ENCODE peak calls at places on chromosome 15, in six cellular contexts. One of them, this sample, is unnamed.

GRCh38 chr15:90221251-90221900 is 12.4 kb downstream of the CIB1 start:
- DNase-seq in NCI-H1092: no peak
- DNase-seq in HT-29: peak; percentile 86
- DNase-seq in thoracic aorta: peak; percentile 50
- DNase-seq in left lung: no peak
- DNase-seq in activated CD4-positive, alpha-beta T cell treated with anti-CD3 and anti-CD28 coated beads, Interleukin-2, amount 50 U/mL, for 4 hours: no peak
- DNase-seq in this sample: no peak

GRCh38 chr15:101152914-101153313 is 98.9 kb downstream of the CHSY1 start:
- DNase-seq in NCI-H1092: no peak
- DNase-seq in HT-29: peak; percentile 33
- DNase-seq in thoracic aorta: no peak
- DNase-seq in left lung: no peak
- DNase-seq in activated CD4-positive, alpha-beta T cell treated with anti-CD3 and anti-CD28 coated beads, Interleukin-2, amount 50 U/mL, for 4 hours: no peak
- DNase-seq in this sample: no peak

GRCh38 chr15:72285927-72286516 is 13.7 kb upstream of the PARP6 start:
- DNase-seq in NCI-H1092: no peak
- DNase-seq in HT-29: peak; percentile 75
- DNase-seq in thoracic aorta: no peak
- DNase-seq in left lung: peak; percentile 85
- DNase-seq in activated CD4-positive, alpha-beta T cell treated with anti-CD3 and anti-CD28 coated beads, Interleukin-2, amount 50 U/mL, for 4 hours: peak; percentile 43
- DNase-seq in this sample: peak; percentile 18

GRCh38 chr15:98035577-98036010 is 75.1 kb downstream of the ARRDC4 start:
- DNase-seq in NCI-H1092: no peak
- DNase-seq in HT-29: no peak
- DNase-seq in thoracic aorta: no peak
- DNase-seq in left lung: no peak
- DNase-seq in activated CD4-positive, alpha-beta T cell treated with anti-CD3 and anti-CD28 coated beads, Interleukin-2, amount 50 U/mL, for 4 hours: no peak
- DNase-seq in this sample: no peak

GRCh38 chr15:101723161-101723873 is 956 bp downstream of the TARS3 start:
- DNase-seq in NCI-H1092: no peak
- DNase-seq in HT-29: no peak
- DNase-seq in thoracic aorta: no peak
- DNase-seq in left lung: no peak
- DNase-seq in activated CD4-positive, alpha-beta T cell treated with anti-CD3 and anti-CD28 coated beads, Interleukin-2, amount 50 U/mL, for 4 hours: peak; percentile 15
- DNase-seq in this sample: peak; percentile 3

GRCh38 chr15:26767169-26767670 is 5.6 kb downstream of the GABRB3 start:
- DNase-seq in NCI-H1092: no peak
- DNase-seq in HT-29: no peak
- DNase-seq in thoracic aorta: no peak
- DNase-seq in left lung: no peak
- DNase-seq in activated CD4-positive, alpha-beta T cell treated with anti-CD3 and anti-CD28 coated beads, Interleukin-2, amount 50 U/mL, for 4 hours: no peak
- DNase-seq in this sample: no peak

GRCh38 chr15:69562097-69562496 is 109.5 kb downstream of the RPLP1 start:
- DNase-seq in NCI-H1092: no peak
- DNase-seq in HT-29: no peak
- DNase-seq in thoracic aorta: no peak
- DNase-seq in left lung: no peak
- DNase-seq in activated CD4-positive, alpha-beta T cell treated with anti-CD3 and anti-CD28 coated beads, Interleukin-2, amount 50 U/mL, for 4 hours: no peak
- DNase-seq in this sample: no peak

GRCh38 chr15:66221126-66221525 is 32.4 kb downstream of the MEGF11 start:
- DNase-seq in NCI-H1092: no peak
- DNase-seq in HT-29: no peak
- DNase-seq in thoracic aorta: no peak
- DNase-seq in left lung: no peak
- DNase-seq in activated CD4-positive, alpha-beta T cell treated with anti-CD3 and anti-CD28 coated beads, Interleukin-2, amount 50 U/mL, for 4 hours: no peak
- DNase-seq in this sample: no peak

GRCh38 chr15:61499371-61499770 is 270.3 kb upstream of the RORA start:
- DNase-seq in NCI-H1092: no peak
- DNase-seq in HT-29: no peak
- DNase-seq in thoracic aorta: no peak
- DNase-seq in left lung: no peak
- DNase-seq in activated CD4-positive, alpha-beta T cell treated with anti-CD3 and anti-CD28 coated beads, Interleukin-2, amount 50 U/mL, for 4 hours: no peak
- DNase-seq in this sample: no peak